ENCODE peak calls at places on chromosome 22, in five cellular contexts. V is astrocyte of the spinal cord; R is stomach; C is activated CD4-positive, alpha-beta memory T cell treated with anti-CD3 and anti-CD28 coated beads for 36 hours; M is amniotic stem cell. W is an unnamed sample.

GRCh38 chr22:31566484-31566883 is 70.1 kb downstream of the SFI1 start:
- DNase-seq in V (no peak), R (no peak), C (no peak), M (no peak), W (no peak)

GRCh38 chr22:19877626-19878339 is 23.1 kb upstream of the GNB1L start:
- DNase-seq in V (peak; percentile 5), R (no peak), C (no peak), M (no peak), W (no peak)

GRCh38 chr22:38240734-38241252 is 32.0 kb downstream of the TMEM184B start:
- DNase-seq in V (peak; percentile 95), R (peak; percentile 71), C (no peak), M (peak; percentile 87), W (no peak)

GRCh38 chr22:48889209-48889830 is 938.4 kb downstream of the BRD1 start:
- DNase-seq in V (no peak), R (no peak), C (peak; percentile 3), M (no peak), W (no peak)

GRCh38 chr22:20080445-20080775 is 369 bp downstream of the DGCR8 start:
- DNase-seq in V (peak; percentile 51), R (peak; percentile 62), C (peak; percentile 75), M (no peak), W (no peak)

GRCh38 chr22:35434061-35434750 is 34.3 kb downstream of the MCM5 start:
- DNase-seq in V (no peak), R (no peak), C (no peak), M (no peak), W (no peak)

GRCh38 chr22:22380098-22381030 is 128.2 kb downstream of the ZNF280B start:
- DNase-seq in V (no peak), R (no peak), C (no peak), M (no peak), W (no peak)

GRCh38 chr22:29641781-29642355 is 38.4 kb downstream of the NF2 start:
- DNase-seq in V (no peak), R (no peak), C (peak; percentile 43), M (no peak), W (no peak)